ENCODE peak calls at places on chromosomes 16 and 17, in four cellular contexts. One of them, this sample, is unnamed.

GRCh38 chr16:74775255-74775654 is 635 bp upstream of the FA2H start:
- DNase-seq in effector CD4-positive, alpha-beta T cell: no peak
- DNase-seq in GM23248: no peak
- DNase-seq in MV-4-11: no peak
- DNase-seq in this sample: no peak

GRCh38 chr17:79678091-79678731 is 52.5 kb upstream of the ENPP7 start:
- DNase-seq in effector CD4-positive, alpha-beta T cell: no peak
- DNase-seq in GM23248: no peak
- DNase-seq in MV-4-11: no peak
- DNase-seq in this sample: no peak

GRCh38 chr16:58366247-58367031 is 25.8 kb upstream of the GINS3 start:
- DNase-seq in effector CD4-positive, alpha-beta T cell: no peak
- DNase-seq in GM23248: peak; percentile 60
- DNase-seq in MV-4-11: peak; percentile 49
- DNase-seq in this sample: no peak

GRCh38 chr16:69064164-69064563 is 41.3 kb upstream of the HAS3 start:
- DNase-seq in effector CD4-positive, alpha-beta T cell: no peak
- DNase-seq in GM23248: peak; percentile 72
- DNase-seq in MV-4-11: no peak
- DNase-seq in this sample: no peak

GRCh38 chr16:85891033-85891775 is 7.8 kb upstream of the IRF8 start:
- DNase-seq in effector CD4-positive, alpha-beta T cell: no peak
- DNase-seq in GM23248: peak; percentile 37
- DNase-seq in MV-4-11: no peak
- DNase-seq in this sample: no peak

GRCh38 chr17:34393401-34393800 is 30.4 kb upstream of the CCL1 start:
- DNase-seq in effector CD4-positive, alpha-beta T cell: no peak
- DNase-seq in MV-4-11: no peak
- DNase-seq in GM23248: no peak
- DNase-seq in this sample: no peak

GRCh38 chr17:82801377-82801970 is 38.3 kb downstream of the ZNF750 start:
- DNase-seq in MV-4-11: no peak
- DNase-seq in effector CD4-positive, alpha-beta T cell: no peak
- DNase-seq in GM23248: no peak
- DNase-seq in this sample: peak; percentile 17

GRCh38 chr17:79549111-79549915 is 61.5 kb downstream of the RBFOX3 start:
- DNase-seq in GM23248: no peak
- DNase-seq in MV-4-11: no peak
- DNase-seq in effector CD4-positive, alpha-beta T cell: no peak
- DNase-seq in this sample: no peak

GRCh38 chr17:70074991-70075390 is at the start of gene KCNJ16:
- DNase-seq in GM23248: no peak
- DNase-seq in MV-4-11: no peak
- DNase-seq in effector CD4-positive, alpha-beta T cell: no peak
- DNase-seq in this sample: no peak

GRCh38 chr16:3654249-3654991 is at the start of gene DNASE1:
- DNase-seq in GM23248: peak; percentile 77
- DNase-seq in MV-4-11: peak; percentile 40
- DNase-seq in effector CD4-positive, alpha-beta T cell: peak; percentile 38
- DNase-seq in this sample: no peak

GRCh38 chr16:77324727-77325126 is 110.1 kb downstream of the ADAMTS18 start:
- DNase-seq in MV-4-11: no peak
- DNase-seq in GM23248: no peak
- DNase-seq in effector CD4-positive, alpha-beta T cell: no peak
- DNase-seq in this sample: no peak

GRCh38 chr17:78114831-78115723 is 13.5 kb downstream of the TMC6 start:
- DNase-seq in effector CD4-positive, alpha-beta T cell: no peak
- DNase-seq in GM23248: no peak
- DNase-seq in MV-4-11: no peak
- DNase-seq in this sample: peak; percentile 74

GRCh38 chr17:57481901-57482300 is 225.6 kb downstream of the MSI2 start:
- DNase-seq in GM23248: peak; percentile 96
- DNase-seq in effector CD4-positive, alpha-beta T cell: no peak
- DNase-seq in MV-4-11: no peak
- DNase-seq in this sample: no peak

GRCh38 chr17:56595831-56596740 is 2.6 kb downstream of the NOG start:
- DNase-seq in MV-4-11: no peak
- DNase-seq in GM23248: peak; percentile 50
- DNase-seq in effector CD4-positive, alpha-beta T cell: no peak
- DNase-seq in this sample: no peak

GRCh38 chr16:48632137-48632774 is 22.3 kb upstream of the N4BP1 start:
- DNase-seq in GM23248: no peak
- DNase-seq in MV-4-11: no peak
- DNase-seq in effector CD4-positive, alpha-beta T cell: no peak
- DNase-seq in this sample: no peak

GRCh38 chr16:180921-181667 is 835 bp downstream of the HBQ1 start:
- DNase-seq in effector CD4-positive, alpha-beta T cell: peak; percentile 80
- DNase-seq in MV-4-11: peak; percentile 46
- DNase-seq in GM23248: peak; percentile 81
- DNase-seq in this sample: peak; percentile 92

GRCh38 chr16:66360624-66361324 is 5.7 kb upstream of the CDH5 start:
- DNase-seq in MV-4-11: peak; percentile 82
- DNase-seq in effector CD4-positive, alpha-beta T cell: no peak
- DNase-seq in GM23248: no peak
- DNase-seq in this sample: no peak

GRCh38 chr17:1220346-1220745 is 40.6 kb upstream of the ABR start:
- DNase-seq in effector CD4-positive, alpha-beta T cell: no peak
- DNase-seq in GM23248: no peak
- DNase-seq in MV-4-11: no peak
- DNase-seq in this sample: no peak

GRCh38 chr16:54503011-54503410 is 216.4 kb upstream of the IRX3 start:
- DNase-seq in GM23248: peak; percentile 60
- DNase-seq in effector CD4-positive, alpha-beta T cell: no peak
- DNase-seq in MV-4-11: no peak
- DNase-seq in this sample: peak; percentile 75

This sample was measured in Right ventricle myocardium inferior.